ENCODE peak calls at places on chromosomes 5 and 9, in seven cellular contexts. U, G, D, N, A, I and W are unnamed samples.

GRCh38 chr9:132584616-132585560 is 2.5 kb downstream of the BARHL1 start:
- DNase-seq in U (no peak), G (no peak), D (no peak), N (peak), A (no peak), I (peak), W (no peak)

GRCh38 chr9:113632776-113633590 is 169.5 kb downstream of the RGS3 start:
- DNase-seq in U (no peak), G (no peak), D (no peak), N (peak), A (no peak), I (peak), W (no peak)

GRCh38 chr9:2158729-2159128 is 143.6 kb downstream of the SMARCA2 start:
- DNase-seq in U (no peak), G (no peak), D (no peak), N (peak), A (no peak), I (peak), W (no peak)

GRCh38 chr9:113536483-113537226 is 73.1 kb downstream of the RGS3 start:
- DNase-seq in U (no peak), G (no peak), D (peak), N (no peak), A (no peak), I (peak), W (peak)

GRCh38 chr9:97309260-97309659 is 1.8 kb downstream of the CCDC180 start:
- DNase-seq in U (no peak), G (no peak), D (no peak), N (no peak), A (no peak), I (no peak), W (no peak)

GRCh38 chr9:100567856-100568255 is 10.0 kb upstream of the CAVIN4 start:
- DNase-seq in U (no peak), G (no peak), D (no peak), N (no peak), A (no peak), I (no peak), W (no peak)

GRCh38 chr9:98318834-98319478 is 63.5 kb upstream of the TBC1D2 start:
- DNase-seq in U (no peak), G (no peak), D (no peak), N (peak), A (no peak), I (peak), W (no peak)

GRCh38 chr5:175478008-175478383 is 364 bp upstream of the SFXN1 start:
- DNase-seq in U (no peak), G (no peak), D (no peak), N (no peak), A (no peak), I (no peak), W (no peak)

GRCh38 chr9:95116002-95116819 is 201.3 kb downstream of the FANCC start:
- DNase-seq in U (no peak), G (no peak), D (no peak), N (no peak), A (no peak), I (no peak), W (no peak)

GRCh38 chr5:110251366-110251765 is 475.1 kb downstream of the TMEM232 start:
- DNase-seq in U (no peak), G (no peak), D (no peak), N (peak), A (no peak), I (no peak), W (no peak)
- H3K27ac ChIP-seq in U (no peak), G (no peak), D (no peak), N (no peak), A (no peak), I (no peak), W (no peak)

GRCh38 chr5:31534527-31535046 is 2.5 kb downstream of the C5orf22 start:
- DNase-seq in U (no peak), G (no peak), D (no peak), N (no peak), A (no peak), I (no peak), W (no peak)

GRCh38 chr5:31531543-31531887 is 378 bp downstream of the DROSHA start:
- DNase-seq in U (no peak), G (no peak), D (no peak), N (peak), A (no peak), I (peak), W (no peak)

GRCh38 chr5:31530541-31531265 is 1.2 kb downstream of the DROSHA start:
- DNase-seq in U (no peak), G (no peak), D (no peak), N (peak), A (no peak), I (no peak), W (no peak)

GRCh38 chr5:31536873-31537272 is 4.8 kb downstream of the C5orf22 start:
- DNase-seq in U (no peak), G (no peak), D (no peak), N (no peak), A (no peak), I (no peak), W (no peak)

GRCh38 chr5:31531888-31532710 is at the start of the genes C5orf22 and DROSHA:
- DNase-seq in U (peak), G (peak), D (peak), N (peak), A (peak), I (peak), W (peak)
- H3K27ac ChIP-seq in U (peak), G (peak), D (peak), N (peak), A (peak), I (peak), W (peak)

GRCh38 chr9:127705577-127706215 is 1.1 kb upstream of the CFAP157 start:
- DNase-seq in U (no peak), G (no peak), D (no peak), N (no peak), A (peak), I (no peak), W (no peak)
- H3K27ac ChIP-seq in U (no peak), G (no peak), D (no peak), N (no peak), A (no peak), I (no peak), W (no peak)

GRCh38 chr9:120914953-120915352 is 11.6 kb downstream of the TRAF1 start:
- DNase-seq in U (no peak), G (no peak), D (no peak), N (peak), A (no peak), I (no peak), W (no peak)
- H3K27ac ChIP-seq in U (no peak), G (no peak), D (peak), N (no peak), A (no peak), I (no peak), W (peak)

GRCh38 chr5:78009937-78010527 is 233.9 kb upstream of the TBCA start:
- DNase-seq in U (no peak), G (no peak), D (no peak), N (peak), A (no peak), I (peak), W (no peak)
- H3K27ac ChIP-seq in U (no peak), G (no peak), D (no peak), N (peak), A (no peak), I (no peak), W (no peak)

DNA sequence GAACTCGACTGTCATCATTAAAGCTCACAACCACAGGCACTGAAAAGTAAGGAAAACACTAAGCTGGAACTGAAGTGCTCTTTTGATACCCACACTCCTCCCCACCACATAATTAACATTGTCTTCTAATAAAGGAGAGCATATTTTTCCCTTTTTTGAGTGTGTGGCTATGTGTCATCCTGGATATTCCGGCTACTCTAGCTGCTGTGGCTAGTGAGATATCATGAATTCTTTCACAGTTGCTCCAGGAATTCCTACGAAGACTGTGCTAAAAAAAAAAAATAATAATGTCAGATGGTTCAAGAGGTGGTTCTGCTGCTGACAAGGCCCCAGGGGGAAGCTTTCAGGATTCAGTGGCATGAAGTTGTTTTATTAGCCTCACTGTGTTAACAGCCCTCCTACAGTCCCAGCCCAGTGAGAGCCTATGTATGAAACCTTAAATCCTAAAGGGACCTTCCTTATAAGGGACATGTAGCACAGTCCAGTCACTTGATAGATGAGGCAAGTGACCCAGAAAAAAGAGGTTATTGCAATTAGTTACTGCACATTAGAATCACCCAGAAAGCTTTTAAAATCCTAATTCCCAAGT is 46.6 kb downstream of the TMEM252 start:
- DNase-seq in U (no peak), G (no peak), D (no peak), N (no peak), A (no peak), I (peak), W (no peak)
- H3K27ac ChIP-seq in U (no peak), G (no peak), D (peak), N (no peak), A (no peak), I (no peak), W (no peak)

DNA sequence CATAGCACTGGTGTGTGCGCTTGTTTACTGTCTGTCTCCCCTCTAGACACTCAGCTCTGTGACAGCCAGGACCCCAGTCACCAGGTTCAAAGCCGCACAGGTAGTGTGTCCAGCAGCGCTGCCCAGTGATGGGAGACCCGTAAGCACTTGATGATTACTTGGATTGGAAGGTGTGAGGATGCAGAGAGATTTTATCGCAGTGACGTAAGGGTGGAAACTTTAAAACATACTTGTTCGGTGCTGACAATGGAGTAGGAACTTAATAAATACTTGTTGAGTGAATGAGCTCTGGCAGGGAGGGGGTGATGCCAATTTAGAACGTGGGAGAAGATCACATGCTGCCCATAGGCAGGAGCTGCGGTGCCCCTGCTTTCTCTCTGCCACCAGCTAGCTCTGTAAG is 99.2 kb upstream of the PITX1 start:
- DNase-seq in U (no peak), G (no peak), D (no peak), N (no peak), A (no peak), I (no peak), W (no peak)
- H3K27ac ChIP-seq in U (peak), G (no peak), D (no peak), N (no peak), A (no peak), I (no peak), W (no peak)